ENCODE peak calls at places on chromosomes 13 and 19, in six cellular contexts. O is lung microvascular endothelial cell, E is stromal cell of bone marrow, C is PC-9, P is brain microvascular endothelial cell, L is tibial nerve. F is an unnamed sample.

GRCh38 chr19:38656171-38656981 is 8.9 kb downstream of the ACTN4 start:
- DNase-seq in C (no peak), O (peak; percentile 27), L (peak; percentile 72), E (peak; percentile 63), P (peak; percentile 63), F (no peak)

GRCh38 chr13:111183959-111184684 is 69.0 kb downstream of the ARHGEF7 start:
- DNase-seq in P (no peak), E (no peak), O (no peak), L (no peak), C (no peak), F (no peak)

GRCh38 chr13:102128216-102128800 is 273.5 kb downstream of the FGF14 start:
- DNase-seq in C (no peak), E (peak; percentile 25), O (no peak), L (no peak), P (no peak), F (no peak)

GRCh38 chr19:21604351-21604926 is 99.0 kb downstream of the ZNF429 start:
- DNase-seq in E (no peak), C (peak; percentile 7), L (no peak), O (peak; percentile 28), P (no peak), F (no peak)

GRCh38 chr19:2083174-2083854 is 12.8 kb downstream of the MOB3A start:
- DNase-seq in E (no peak), P (no peak), O (no peak), C (no peak), L (no peak), F (no peak)

GRCh38 chr13:26024558-26024957 is 27.3 kb downstream of the SHISA2 start:
- DNase-seq in C (no peak), E (no peak), P (peak; percentile 35), L (no peak), O (no peak), F (no peak)

GRCh38 chr13:113784645-113785024 is 25.6 kb downstream of the TMEM255B start:
- DNase-seq in O (no peak), E (no peak), C (no peak), L (no peak), P (no peak), F (no peak)

GRCh38 chr13:32901994-32902780 is 114.0 kb upstream of the KL start:
- DNase-seq in L (peak; percentile 72), P (no peak), O (no peak), C (no peak), E (no peak), F (no peak)

GRCh38 chr19:37997911-37998344 is 90.9 kb downstream of the SIPA1L3 start:
- DNase-seq in E (peak; percentile 96), O (peak; percentile 84), C (no peak), P (peak; percentile 83), L (no peak), F (no peak)

GRCh38 chr13:96091932-96092253 is 2.0 kb downstream of the HS6ST3 start:
- DNase-seq in O (no peak), C (no peak), P (no peak), E (no peak), L (no peak), F (no peak)

GRCh38 chr19:44757057-44757734 is 8.7 kb downstream of the BCL3 start:
- DNase-seq in E (no peak), L (peak; percentile 61), O (peak; percentile 63), C (no peak), P (no peak), F (no peak)

GRCh38 chr19:1027020-1027952 is 878 bp downstream of the CNN2 start:
- DNase-seq in C (peak; percentile 34), O (peak; percentile 29), L (no peak), P (no peak), E (no peak), F (no peak)

GRCh38 chr19:31595521-31595920 is 246.3 kb upstream of the TSHZ3 start:
- DNase-seq in O (no peak), C (no peak), L (no peak), P (no peak), E (no peak), F (no peak)

GRCh38 chr19:39970424-39970673 is 616 bp upstream of the PSMC4 start:
- DNase-seq in L (no peak), P (no peak), E (peak; percentile 7), O (no peak), C (no peak), F (no peak)

GRCh38 chr19:5534787-5535586 is 32.8 kb downstream of the TINCR start:
- DNase-seq in E (no peak), P (no peak), C (no peak), O (no peak), L (no peak), F (no peak)

GRCh38 chr13:32165791-32166190 is 134.2 kb downstream of the FRY start:
- DNase-seq in P (no peak), E (no peak), L (no peak), O (no peak), C (no peak), F (peak; percentile 47)

GRCh38 chr19:21698215-21698614 is 69.2 kb downstream of the ZNF100 start:
- DNase-seq in C (no peak), E (no peak), O (peak; percentile 34), P (no peak), L (peak; percentile 22), F (no peak)

GRCh38 chr13:97436845-97437244 is 2.9 kb downstream of the RAP2A start:
- DNase-seq in C (no peak), E (no peak), P (no peak), O (no peak), L (no peak), F (no peak)

GRCh38 chr13:34942732-34943674 is 933 bp downstream of the NBEA start:
- DNase-seq in E (no peak), P (no peak), L (no peak), C (peak; percentile 34), O (no peak), F (peak; percentile 58)

GRCh38 chr13:71880753-71881541 is 13.9 kb upstream of the DACH1 start:
- DNase-seq in C (no peak), P (peak; percentile 25), L (no peak), E (no peak), O (no peak), F (no peak)

GRCh38 chr13:31060655-31061054 is 101.0 kb downstream of the HSPH1 start:
- DNase-seq in O (no peak), L (no peak), C (no peak), E (no peak), P (no peak), F (no peak)

GRCh38 chr13:49690133-49690989 is 925 bp downstream of the EBPL start:
- DNase-seq in C (peak; percentile 12), O (peak; percentile 51), P (peak; percentile 71), E (no peak), L (peak; percentile 21), F (no peak)

GRCh38 chr13:57666131-57666530 is 34.6 kb downstream of the PCDH17 start:
- DNase-seq in P (no peak), E (no peak), O (no peak), C (no peak), L (no peak), F (no peak)

GRCh38 chr13:93259527-93260080 is 33.0 kb downstream of the GPC6 start:
- DNase-seq in E (no peak), C (no peak), P (no peak), L (no peak), O (no peak), F (no peak)

GRCh38 chr19:29537181-29537580 is 11.4 kb downstream of the VSTM2B start:
- DNase-seq in L (no peak), P (no peak), O (no peak), E (no peak), C (no peak), F (no peak)

GRCh38 chr19:32124585-32124984 is 220.8 kb upstream of the ZNF507 start:
- DNase-seq in P (no peak), C (no peak), E (no peak), L (no peak), O (no peak), F (no peak)

GRCh38 chr19:53977991-53978731 is 13.3 kb upstream of the CACNG6 start:
- DNase-seq in P (peak; percentile 91), C (no peak), E (peak; percentile 40), L (peak; percentile 25), O (peak; percentile 95), F (peak; percentile 64)

GRCh38 chr19:14073925-14074838 is 1.6 kb downstream of the MISP3 start:
- DNase-seq in P (no peak), O (no peak), E (no peak), L (peak; percentile 23), C (peak; percentile 39), F (no peak)

GRCh38 chr13:75432045-75432444 is 49.9 kb downstream of the TBC1D4 start:
- DNase-seq in C (no peak), O (no peak), L (no peak), P (no peak), E (peak; percentile 26), F (no peak)

GRCh38 chr13:41675306-41675705 is 218.0 kb downstream of the RGCC start:
- DNase-seq in E (no peak), C (no peak), O (peak; percentile 76), P (no peak), L (no peak), F (no peak)

GRCh38 chr13:96817336-96817941 is 176.8 kb downstream of the OXGR1 start:
- DNase-seq in C (no peak), P (no peak), O (peak; percentile 35), L (peak; percentile 31), E (no peak), F (no peak)

GRCh38 chr19:10352764-10353671 is 13.6 kb upstream of the ICAM3 start:
- DNase-seq in E (no peak), C (no peak), L (peak; percentile 81), P (no peak), O (no peak), F (no peak)

GRCh38 chr13:27128825-27129627 is 42.6 kb downstream of the USP12 start:
- DNase-seq in P (no peak), E (no peak), C (no peak), L (no peak), O (no peak), F (no peak)

GRCh38 chr13:75038315-75038881 is 443.6 kb downstream of the TBC1D4 start:
- DNase-seq in O (no peak), E (no peak), C (no peak), P (no peak), L (no peak), F (no peak)

GRCh38 chr19:41883463-41883820 is 458 bp downstream of the ARHGEF1 start:
- DNase-seq in C (no peak), P (no peak), L (no peak), E (no peak), O (no peak), F (no peak)

GRCh38 chr19:54388001-54388802 is 23.5 kb upstream of the LAIR1 start:
- DNase-seq in O (peak; percentile 58), C (no peak), L (no peak), P (no peak), E (no peak), F (peak; percentile 69)

GRCh38 chr13:110137677-110138008 is 169.3 kb downstream of the COL4A1 start:
- DNase-seq in L (peak; percentile 25), P (peak; percentile 56), E (no peak), O (peak; percentile 50), C (peak; percentile 78), F (peak; percentile 54)

F was measured in lower lobe of right lung.